ENCODE peak calls at places on chromosome 1, in six cellular contexts. One of them, this sample, is unnamed.

GRCh38 chr1:91791691-91792392 is 94.1 kb downstream of the TGFBR3 start:
- DNase-seq in tibial artery: no peak
- DNase-seq in AG09309: no peak
- DNase-seq in OCI-LY7: no peak
- DNase-seq in fibroblast of lung: no peak
- DNase-seq in heart right ventricle: no peak
- DNase-seq in this sample: no peak

GRCh38 chr1:34364376-34364775 is 187.7 kb downstream of the C1orf94 start:
- DNase-seq in heart right ventricle: no peak
- DNase-seq in tibial artery: no peak
- DNase-seq in OCI-LY7: no peak
- DNase-seq in AG09309: no peak
- DNase-seq in fibroblast of lung: no peak
- DNase-seq in this sample: no peak

GRCh38 chr1:44676484-44677200 is 2.1 kb downstream of the ARMH1 start:
- DNase-seq in tibial artery: no peak
- DNase-seq in heart right ventricle: no peak
- DNase-seq in OCI-LY7: peak
- DNase-seq in fibroblast of lung: peak
- DNase-seq in AG09309: peak
- DNase-seq in this sample: peak

GRCh38 chr1:211735208-211736170 is 60.1 kb upstream of the NEK2 start:
- DNase-seq in fibroblast of lung: peak
- DNase-seq in tibial artery: no peak
- DNase-seq in heart right ventricle: no peak
- DNase-seq in AG09309: peak
- DNase-seq in OCI-LY7: no peak
- DNase-seq in this sample: no peak

GRCh38 chr1:156444407-156445001 is 56.1 kb downstream of the MEF2D start:
- DNase-seq in fibroblast of lung: peak
- DNase-seq in tibial artery: no peak
- DNase-seq in AG09309: no peak
- DNase-seq in heart right ventricle: no peak
- DNase-seq in OCI-LY7: peak
- DNase-seq in this sample: no peak

GRCh38 chr1:221712198-221712684 is 29.6 kb downstream of the DUSP10 start:
- DNase-seq in heart right ventricle: no peak
- DNase-seq in tibial artery: no peak
- DNase-seq in fibroblast of lung: peak
- DNase-seq in OCI-LY7: no peak
- DNase-seq in AG09309: peak
- DNase-seq in this sample: peak

GRCh38 chr1:26066857-26067256 is 573 bp downstream of the TRIM63 start:
- DNase-seq in heart right ventricle: peak
- DNase-seq in fibroblast of lung: no peak
- DNase-seq in tibial artery: no peak
- DNase-seq in AG09309: no peak
- DNase-seq in OCI-LY7: no peak
- DNase-seq in this sample: no peak

GRCh38 chr1:58786184-58786926 is 2.5 kb upstream of the JUN start:
- DNase-seq in AG09309: no peak
- DNase-seq in OCI-LY7: no peak
- DNase-seq in tibial artery: no peak
- DNase-seq in fibroblast of lung: peak
- DNase-seq in heart right ventricle: no peak
- DNase-seq in this sample: no peak

GRCh38 chr1:243939167-243939848 is 89.3 kb upstream of the AKT3 start:
- DNase-seq in heart right ventricle: no peak
- DNase-seq in fibroblast of lung: peak
- DNase-seq in AG09309: no peak
- DNase-seq in OCI-LY7: no peak
- DNase-seq in tibial artery: no peak
- DNase-seq in this sample: no peak

GRCh38 chr1:229058111-229058551 is 212.8 kb upstream of the RAB4A start:
- DNase-seq in OCI-LY7: no peak
- DNase-seq in AG09309: no peak
- DNase-seq in tibial artery: no peak
- DNase-seq in heart right ventricle: no peak
- DNase-seq in fibroblast of lung: no peak
- DNase-seq in this sample: no peak

GRCh38 chr1:5242850-5243249 is 588.4 kb downstream of the AJAP1 start:
- DNase-seq in fibroblast of lung: no peak
- DNase-seq in heart right ventricle: no peak
- DNase-seq in tibial artery: no peak
- DNase-seq in AG09309: no peak
- DNase-seq in OCI-LY7: no peak
- DNase-seq in this sample: no peak

GRCh38 chr1:20837554-20838192 is 50.6 kb upstream of the HP1BP3 start:
- DNase-seq in heart right ventricle: no peak
- DNase-seq in OCI-LY7: no peak
- DNase-seq in fibroblast of lung: no peak
- DNase-seq in AG09309: no peak
- DNase-seq in tibial artery: no peak
- DNase-seq in this sample: no peak

GRCh38 chr1:242225770-242226573 is 227.1 kb upstream of the MAP1LC3C start:
- DNase-seq in OCI-LY7: no peak
- DNase-seq in tibial artery: no peak
- DNase-seq in AG09309: no peak
- DNase-seq in fibroblast of lung: peak
- DNase-seq in heart right ventricle: no peak
- DNase-seq in this sample: peak

GRCh38 chr1:34306568-34306967 is 129.9 kb downstream of the C1orf94 start:
- DNase-seq in tibial artery: no peak
- DNase-seq in OCI-LY7: no peak
- DNase-seq in fibroblast of lung: no peak
- DNase-seq in heart right ventricle: no peak
- DNase-seq in AG09309: no peak
- DNase-seq in this sample: no peak

GRCh38 chr1:225508538-225509375 is 80.9 kb upstream of the LBR start:
- DNase-seq in AG09309: peak
- DNase-seq in tibial artery: peak
- DNase-seq in OCI-LY7: no peak
- DNase-seq in heart right ventricle: no peak
- DNase-seq in fibroblast of lung: peak
- DNase-seq in this sample: no peak

GRCh38 chr1:62210960-62211359 is 16.3 kb downstream of the L1TD1 start:
- DNase-seq in heart right ventricle: no peak
- DNase-seq in OCI-LY7: no peak
- DNase-seq in AG09309: no peak
- DNase-seq in tibial artery: no peak
- DNase-seq in fibroblast of lung: no peak
- DNase-seq in this sample: no peak

GRCh38 chr1:6424000-6424565 is 493 bp upstream of the ESPN start:
- DNase-seq in tibial artery: no peak
- DNase-seq in OCI-LY7: no peak
- DNase-seq in heart right ventricle: no peak
- DNase-seq in AG09309: no peak
- DNase-seq in fibroblast of lung: no peak
- DNase-seq in this sample: no peak

GRCh38 chr1:214076341-214077035 is 88.7 kb downstream of the PROX1 start:
- DNase-seq in AG09309: no peak
- DNase-seq in OCI-LY7: no peak
- DNase-seq in heart right ventricle: no peak
- DNase-seq in tibial artery: no peak
- DNase-seq in fibroblast of lung: no peak
- DNase-seq in this sample: no peak

GRCh38 chr1:221286399-221286798 is 407.2 kb downstream of the HLX start:
- DNase-seq in heart right ventricle: no peak
- DNase-seq in AG09309: no peak
- DNase-seq in OCI-LY7: no peak
- DNase-seq in tibial artery: no peak
- DNase-seq in fibroblast of lung: no peak
- DNase-seq in this sample: no peak

GRCh38 chr1:150560011-150560438 is 10.8 kb downstream of the ADAMTSL4 start:
- DNase-seq in heart right ventricle: peak
- DNase-seq in OCI-LY7: peak
- DNase-seq in fibroblast of lung: no peak
- DNase-seq in AG09309: no peak
- DNase-seq in tibial artery: peak
- DNase-seq in this sample: no peak

GRCh38 chr1:90850181-90850924 is 133.3 kb upstream of the BARHL2 start:
- DNase-seq in heart right ventricle: peak
- DNase-seq in AG09309: no peak
- DNase-seq in tibial artery: peak
- DNase-seq in fibroblast of lung: peak
- DNase-seq in OCI-LY7: no peak
- DNase-seq in this sample: no peak

GRCh38 chr1:151511636-151512215 is 539 bp downstream of the CGN start:
- DNase-seq in heart right ventricle: peak
- DNase-seq in OCI-LY7: peak
- DNase-seq in tibial artery: no peak
- DNase-seq in fibroblast of lung: no peak
- DNase-seq in AG09309: no peak
- DNase-seq in this sample: no peak

GRCh38 chr1:245946905-245947304 is 560.2 kb downstream of the SMYD3 start:
- DNase-seq in fibroblast of lung: peak
- DNase-seq in OCI-LY7: no peak
- DNase-seq in tibial artery: no peak
- DNase-seq in heart right ventricle: no peak
- DNase-seq in AG09309: no peak
- DNase-seq in this sample: no peak

GRCh38 chr1:46757256-46757955 is 38.5 kb upstream of the EFCAB14 start:
- DNase-seq in tibial artery: no peak
- DNase-seq in heart right ventricle: no peak
- DNase-seq in OCI-LY7: no peak
- DNase-seq in fibroblast of lung: peak
- DNase-seq in AG09309: no peak
- DNase-seq in this sample: no peak

GRCh38 chr1:211036701-211037494 is 97.0 kb downstream of the KCNH1 start:
- DNase-seq in heart right ventricle: no peak
- DNase-seq in fibroblast of lung: peak
- DNase-seq in tibial artery: no peak
- DNase-seq in OCI-LY7: no peak
- DNase-seq in AG09309: peak
- DNase-seq in this sample: no peak

GRCh38 chr1:174999926-175000696 is at the start of gene CACYBP:
- DNase-seq in heart right ventricle: no peak
- DNase-seq in AG09309: no peak
- DNase-seq in OCI-LY7: peak
- DNase-seq in tibial artery: peak
- DNase-seq in fibroblast of lung: peak
- DNase-seq in this sample: no peak

GRCh38 chr1:186404454-186405051 is 28.9 kb downstream of the ODR4 start:
- DNase-seq in AG09309: peak
- DNase-seq in tibial artery: no peak
- DNase-seq in heart right ventricle: no peak
- DNase-seq in fibroblast of lung: peak
- DNase-seq in OCI-LY7: peak
- DNase-seq in this sample: peak

GRCh38 chr1:2179283-2180013 is 15.1 kb downstream of the FAAP20 start:
- DNase-seq in tibial artery: no peak
- DNase-seq in AG09309: no peak
- DNase-seq in heart right ventricle: no peak
- DNase-seq in fibroblast of lung: no peak
- DNase-seq in OCI-LY7: no peak
- DNase-seq in this sample: no peak

GRCh38 chr1:39088658-39089057 is 62.5 kb downstream of the NDUFS5 start:
- DNase-seq in fibroblast of lung: no peak
- DNase-seq in AG09309: no peak
- DNase-seq in OCI-LY7: peak
- DNase-seq in tibial artery: no peak
- DNase-seq in heart right ventricle: no peak
- DNase-seq in this sample: no peak

GRCh38 chr1:205711105-205712048 is 31.1 kb upstream of the SLC45A3 start:
- DNase-seq in tibial artery: peak
- DNase-seq in OCI-LY7: peak
- DNase-seq in fibroblast of lung: peak
- DNase-seq in AG09309: peak
- DNase-seq in heart right ventricle: no peak
- DNase-seq in this sample: peak

GRCh38 chr1:228207851-228208821 is at the start of gene OBSCN:
- DNase-seq in tibial artery: no peak
- DNase-seq in AG09309: no peak
- DNase-seq in OCI-LY7: no peak
- DNase-seq in heart right ventricle: peak
- DNase-seq in fibroblast of lung: no peak
- DNase-seq in this sample: no peak

GRCh38 chr1:76230894-76231293 is 156.3 kb downstream of the ST6GALNAC3 start:
- DNase-seq in fibroblast of lung: no peak
- DNase-seq in OCI-LY7: no peak
- DNase-seq in heart right ventricle: no peak
- DNase-seq in AG09309: no peak
- DNase-seq in tibial artery: no peak
- DNase-seq in this sample: no peak
- TF ChIP-seq CTCF in fibroblast of lung: no peak
- TF ChIP-seq CTCF in OCI-LY7: no peak
- TF ChIP-seq CTCF in heart right ventricle: no peak
- TF ChIP-seq CTCF in AG09309: no peak
- TF ChIP-seq CTCF in tibial artery: no peak
- TF ChIP-seq CTCF in this sample: no peak

GRCh38 chr1:93180723-93181613 is at the start of gene CCDC18:
- DNase-seq in tibial artery: no peak
- DNase-seq in AG09309: no peak
- DNase-seq in heart right ventricle: no peak
- DNase-seq in OCI-LY7: peak
- DNase-seq in fibroblast of lung: peak
- DNase-seq in this sample: peak
- H3K4me3 ChIP-seq in tibial artery: peak
- H3K4me3 ChIP-seq in AG09309: peak
- H3K4me3 ChIP-seq in heart right ventricle: peak
- H3K4me3 ChIP-seq in OCI-LY7: peak
- H3K4me3 ChIP-seq in fibroblast of lung: peak
- H3K4me3 ChIP-seq in this sample: peak

GRCh38 chr1:87328121-87329050 is at the start of gene LMO4:
- DNase-seq in AG09309: peak
- DNase-seq in fibroblast of lung: peak
- DNase-seq in OCI-LY7: peak
- DNase-seq in tibial artery: peak
- DNase-seq in heart right ventricle: peak
- DNase-seq in this sample: peak
- TF ChIP-seq CTCF in AG09309: no peak
- TF ChIP-seq CTCF in fibroblast of lung: no peak
- TF ChIP-seq CTCF in OCI-LY7: no peak
- TF ChIP-seq CTCF in tibial artery: no peak
- TF ChIP-seq CTCF in heart right ventricle: no peak
- TF ChIP-seq CTCF in this sample: no peak

DNA sequence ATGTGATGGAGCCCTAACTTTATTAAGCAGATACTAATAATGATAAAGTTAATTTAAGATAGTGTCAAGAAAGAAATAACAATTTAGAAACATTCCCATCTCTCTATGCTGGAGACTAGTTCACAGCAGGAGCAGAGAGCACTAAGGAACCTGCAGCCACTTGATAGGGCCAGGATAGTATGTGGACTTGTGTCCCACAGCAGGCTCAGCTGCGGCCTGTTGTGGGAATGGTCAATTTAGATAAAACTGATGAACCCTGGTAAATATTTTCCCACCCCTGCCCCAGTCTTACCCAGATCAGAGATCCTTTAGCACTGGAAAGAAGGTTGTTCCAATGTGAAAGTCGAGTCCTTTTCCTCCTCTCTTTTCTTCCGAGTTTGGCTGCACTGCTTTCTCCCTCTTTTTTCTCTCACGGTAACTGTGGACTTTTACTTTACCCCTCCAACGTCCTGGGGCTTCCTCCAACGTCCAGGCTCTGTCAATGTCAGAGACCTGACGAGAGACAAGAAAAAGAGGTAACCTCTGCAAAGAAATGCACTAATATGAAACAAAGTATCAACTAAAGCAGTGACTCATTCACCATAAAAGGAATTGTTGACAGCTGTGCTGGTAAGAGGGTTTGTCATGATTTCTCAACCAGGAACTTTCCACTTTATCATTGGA is at the start of gene GBP2:
- DNase-seq in OCI-LY7: no peak
- DNase-seq in fibroblast of lung: peak
- DNase-seq in tibial artery: no peak
- DNase-seq in heart right ventricle: no peak
- DNase-seq in AG09309: peak
- DNase-seq in this sample: no peak
- H3K4me3 ChIP-seq in OCI-LY7: no peak
- H3K4me3 ChIP-seq in fibroblast of lung: peak
- H3K4me3 ChIP-seq in tibial artery: peak
- H3K4me3 ChIP-seq in heart right ventricle: peak
- H3K4me3 ChIP-seq in AG09309: peak
- H3K4me3 ChIP-seq in this sample: peak